ENCODE peak calls at places on chromosomes 5 and 9, in five cellular contexts. One of them, this sample, is unnamed.

GRCh38 chr5:154442801-154443200 is 3.0 kb upstream of the SAP30L start:
- DNase-seq in B cell: no peak
- DNase-seq in glutamatergic neuron: no peak
- DNase-seq in HFFc6: no peak
- DNase-seq in HFF-Myc: no peak
- DNase-seq in this sample: no peak

GRCh38 chr5:157025093-157025698 is 33.7 kb downstream of the HAVCR1 start:
- DNase-seq in HFF-Myc: no peak
- DNase-seq in B cell: no peak
- DNase-seq in glutamatergic neuron: no peak
- DNase-seq in HFFc6: no peak
- DNase-seq in this sample: no peak

GRCh38 chr5:118009761-118010297 is 978.5 kb downstream of the DTWD2 start:
- DNase-seq in glutamatergic neuron: no peak
- DNase-seq in B cell: no peak
- DNase-seq in HFFc6: no peak
- DNase-seq in HFF-Myc: no peak
- DNase-seq in this sample: no peak

GRCh38 chr5:37132646-37133045 is 116.5 kb downstream of the CPLANE1 start:
- DNase-seq in glutamatergic neuron: no peak
- DNase-seq in HFF-Myc: no peak
- DNase-seq in HFFc6: peak
- DNase-seq in B cell: no peak
- DNase-seq in this sample: no peak

GRCh38 chr9:120324996-120325642 is 254.8 kb downstream of the CDK5RAP2 start:
- DNase-seq in glutamatergic neuron: peak
- DNase-seq in HFF-Myc: no peak
- DNase-seq in B cell: no peak
- DNase-seq in HFFc6: no peak
- DNase-seq in this sample: no peak

GRCh38 chr9:19232117-19232829 is 1.8 kb downstream of the DENND4C start:
- DNase-seq in HFFc6: no peak
- DNase-seq in B cell: no peak
- DNase-seq in HFF-Myc: no peak
- DNase-seq in glutamatergic neuron: no peak
- DNase-seq in this sample: no peak

GRCh38 chr5:56278267-56278826 is 45.2 kb upstream of the ANKRD55 start:
- DNase-seq in B cell: no peak
- DNase-seq in HFFc6: peak
- DNase-seq in glutamatergic neuron: no peak
- DNase-seq in HFF-Myc: peak
- DNase-seq in this sample: no peak

GRCh38 chr5:125342938-125343401 is 596.5 kb upstream of the ZNF608 start:
- DNase-seq in HFFc6: peak
- DNase-seq in B cell: no peak
- DNase-seq in glutamatergic neuron: no peak
- DNase-seq in HFF-Myc: no peak
- DNase-seq in this sample: no peak

GRCh38 chr5:151295801-151296477 is 7.6 kb downstream of the SLC36A3 start:
- DNase-seq in HFF-Myc: no peak
- DNase-seq in HFFc6: no peak
- DNase-seq in glutamatergic neuron: no peak
- DNase-seq in B cell: no peak
- DNase-seq in this sample: no peak

GRCh38 chr5:181161534-181162175 is 14.3 kb downstream of the OR2V2 start:
- DNase-seq in HFF-Myc: no peak
- DNase-seq in B cell: no peak
- DNase-seq in glutamatergic neuron: no peak
- DNase-seq in HFFc6: no peak
- DNase-seq in this sample: no peak

GRCh38 chr9:95509851-95510529 is 6.8 kb downstream of the PTCH1 start:
- DNase-seq in HFFc6: peak
- DNase-seq in glutamatergic neuron: peak
- DNase-seq in HFF-Myc: no peak
- DNase-seq in B cell: no peak
- DNase-seq in this sample: no peak

DNA sequence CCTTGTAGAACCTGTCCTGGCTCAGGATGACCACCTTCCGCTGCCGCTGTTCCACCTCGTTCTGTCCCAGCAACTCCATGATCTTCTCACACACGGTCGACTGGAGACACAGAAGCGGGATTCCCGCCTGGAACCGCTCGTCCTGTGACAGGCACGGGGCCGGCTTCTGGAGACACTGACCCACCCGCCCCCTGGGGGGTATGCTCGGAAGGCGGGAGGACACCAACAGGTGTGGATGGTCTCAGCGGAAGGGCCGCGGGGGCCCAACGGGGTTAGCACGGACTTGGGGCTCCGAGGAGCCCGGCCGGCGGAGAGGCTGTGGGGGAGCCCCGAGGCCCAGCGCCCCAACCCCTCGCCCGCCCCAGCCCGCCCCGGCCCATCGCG is 525 bp downstream of the UCK1 start:
- DNase-seq in glutamatergic neuron: peak
- DNase-seq in B cell: no peak
- DNase-seq in HFFc6: peak
- DNase-seq in HFF-Myc: no peak
- DNase-seq in this sample: peak
- TF ChIP-seq CTCF in glutamatergic neuron: no peak
- TF ChIP-seq CTCF in B cell: peak
- TF ChIP-seq CTCF in HFFc6: peak
- TF ChIP-seq CTCF in HFF-Myc: peak
- TF ChIP-seq CTCF in this sample: no peak

GRCh38 chr5:172981931-172982330 is 1.6 kb upstream of the ATP6V0E1 start:
- DNase-seq in HFFc6: no peak
- DNase-seq in B cell: no peak
- DNase-seq in glutamatergic neuron: no peak
- DNase-seq in HFF-Myc: no peak
- DNase-seq in this sample: no peak

GRCh38 chr5:172985596-172985995 is 2.0 kb downstream of the ATP6V0E1 start:
- DNase-seq in HFF-Myc: no peak
- DNase-seq in HFFc6: no peak
- DNase-seq in B cell: no peak
- DNase-seq in glutamatergic neuron: no peak
- DNase-seq in this sample: no peak

GRCh38 chr5:172979778-172980177 is 3.8 kb upstream of the ATP6V0E1 start:
- DNase-seq in glutamatergic neuron: no peak
- DNase-seq in HFFc6: peak
- DNase-seq in B cell: no peak
- DNase-seq in HFF-Myc: no peak
- DNase-seq in this sample: no peak

GRCh38 chr5:172983542-172984243 is at the start of gene ATP6V0E1:
- DNase-seq in HFFc6: peak
- DNase-seq in glutamatergic neuron: peak
- DNase-seq in B cell: peak
- DNase-seq in HFF-Myc: peak
- DNase-seq in this sample: peak

GRCh38 chr5:172984244-172984953 is 828 bp downstream of the ATP6V0E1 start:
- DNase-seq in HFF-Myc: peak
- DNase-seq in B cell: peak
- DNase-seq in HFFc6: peak
- DNase-seq in glutamatergic neuron: peak
- DNase-seq in this sample: peak
- TF ChIP-seq CTCF in HFF-Myc: peak
- TF ChIP-seq CTCF in B cell: peak
- TF ChIP-seq CTCF in HFFc6: peak
- TF ChIP-seq CTCF in glutamatergic neuron: peak
- TF ChIP-seq CTCF in this sample: no peak

DNA sequence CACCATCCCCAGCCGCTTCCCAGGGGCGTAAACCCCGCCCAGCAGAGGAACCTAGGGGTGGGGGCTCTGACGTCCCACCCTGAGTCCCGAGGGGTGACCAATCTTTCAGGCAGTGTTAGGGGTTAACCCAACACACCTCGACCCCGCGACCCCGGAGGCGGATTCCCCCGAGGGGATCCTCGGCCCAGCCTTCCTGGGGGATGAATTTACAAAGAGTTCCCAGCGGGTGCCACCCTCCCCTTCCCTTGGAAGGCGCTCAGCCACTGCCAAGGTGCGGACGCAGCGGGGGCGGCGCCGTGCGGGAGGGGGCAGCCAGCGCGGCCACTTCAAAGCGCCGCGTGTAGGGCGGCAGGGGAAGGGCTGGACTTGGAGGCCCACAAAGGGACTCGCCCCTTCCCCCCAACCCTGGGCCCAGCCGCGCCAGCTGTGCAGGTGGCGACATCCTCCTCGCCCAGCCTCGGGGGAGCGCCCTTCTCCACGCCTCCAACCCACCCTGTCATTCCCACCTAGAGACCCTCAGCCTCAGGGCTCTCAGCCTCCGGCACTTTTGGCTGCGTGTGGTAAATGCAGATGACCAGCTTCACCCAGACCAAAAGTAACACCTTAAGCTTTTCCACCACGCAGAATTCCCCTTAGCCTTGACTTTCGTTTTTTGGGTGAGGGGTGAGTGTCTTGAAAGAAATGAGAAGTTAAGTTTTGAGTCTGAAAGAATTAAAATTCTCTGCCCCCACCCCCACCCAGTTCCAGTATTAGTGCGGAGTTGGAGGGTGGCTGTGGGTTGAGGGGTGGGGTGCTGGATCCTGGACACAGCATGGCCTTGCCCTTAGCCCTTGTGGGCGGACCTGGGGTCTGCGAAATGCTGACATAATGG is 43.3 kb upstream of the TCF7 start:
- DNase-seq in B cell: no peak
- DNase-seq in glutamatergic neuron: peak
- DNase-seq in HFF-Myc: no peak
- DNase-seq in HFFc6: no peak
- DNase-seq in this sample: no peak
- TF ChIP-seq CTCF in B cell: no peak
- TF ChIP-seq CTCF in glutamatergic neuron: no peak
- TF ChIP-seq CTCF in HFF-Myc: no peak
- TF ChIP-seq CTCF in HFFc6: peak
- TF ChIP-seq CTCF in this sample: no peak

GRCh38 chr9:72718503-72718902 is 197.1 kb downstream of the TMC1 start:
- DNase-seq in glutamatergic neuron: no peak
- DNase-seq in HFFc6: no peak
- DNase-seq in B cell: no peak
- DNase-seq in HFF-Myc: no peak
- DNase-seq in this sample: no peak
- TF ChIP-seq CTCF in glutamatergic neuron: no peak
- TF ChIP-seq CTCF in HFFc6: no peak
- TF ChIP-seq CTCF in B cell: no peak
- TF ChIP-seq CTCF in HFF-Myc: no peak
- TF ChIP-seq CTCF in this sample: no peak